ENCODE peak calls at places on chromosomes 5 and 9, in eight cellular contexts. T, C, F, K, X, W, L and N are unnamed samples.

GRCh38 chr5:180208038-180208434 is 975 bp downstream of the RASGEF1C start:
- DNase-seq in C (no peak), X (no peak), F (no peak), K (no peak), W (no peak), L (no peak), T (peak), N (no peak)

GRCh38 chr5:127707209-127707608 is 4.0 kb downstream of the CCDC192 start:
- DNase-seq in T (no peak), X (no peak), W (no peak), K (no peak), L (no peak), F (no peak), C (no peak), N (no peak)

GRCh38 chr9:33082135-33082534 is 5.7 kb upstream of the SMU1 start:
- DNase-seq in L (peak), T (no peak), K (no peak), X (no peak), W (no peak), C (no peak), F (no peak), N (no peak)

GRCh38 chr5:106380736-106381135 is 1290.0 kb downstream of the EFNA5 start:
- DNase-seq in W (peak), K (no peak), L (no peak), F (no peak), T (no peak), C (no peak), X (no peak), N (no peak)

GRCh38 chr5:177430972-177431316 is 4.5 kb downstream of the GRK6 start:
- DNase-seq in X (no peak), F (no peak), C (no peak), W (no peak), T (no peak), L (no peak), K (no peak), N (peak)

GRCh38 chr5:149618581-149619248 is 37.4 kb downstream of the ARHGEF37 start:
- DNase-seq in X (no peak), C (peak), F (no peak), T (peak), K (peak), W (peak), L (no peak), N (no peak)

GRCh38 chr9:135288054-135288453 is 191.5 kb upstream of the PPP1R26 start:
- DNase-seq in L (no peak), T (no peak), C (no peak), W (no peak), X (no peak), F (no peak), K (no peak), N (no peak)

GRCh38 chr5:38483788-38484398 is 72.6 kb downstream of the LIFR start:
- DNase-seq in X (no peak), F (no peak), L (no peak), T (peak), C (peak), K (no peak), W (no peak), N (no peak)

GRCh38 chr5:1033178-1033577 is 24.6 kb downstream of the NKD2 start:
- DNase-seq in L (no peak), K (no peak), T (no peak), X (no peak), C (no peak), W (no peak), F (no peak), N (no peak)

GRCh38 chr5:96881511-96882115 is 5.3 kb downstream of the ERAP2 start:
- DNase-seq in X (no peak), W (peak), L (no peak), K (no peak), T (no peak), C (no peak), F (no peak), N (no peak)

GRCh38 chr9:73152445-73152844 is 780 bp downstream of the ANXA1 start:
- DNase-seq in X (no peak), T (peak), F (no peak), K (no peak), W (peak), L (no peak), C (no peak), N (no peak)

GRCh38 chr5:55363861-55364260 is 56.1 kb downstream of the MTREX start:
- DNase-seq in X (no peak), K (no peak), L (no peak), F (no peak), T (no peak), W (peak), C (no peak), N (no peak)
- H3K27ac ChIP-seq in X (no peak), K (no peak), L (no peak), F (no peak), T (no peak), W (no peak), C (no peak), N (no peak)

DNA sequence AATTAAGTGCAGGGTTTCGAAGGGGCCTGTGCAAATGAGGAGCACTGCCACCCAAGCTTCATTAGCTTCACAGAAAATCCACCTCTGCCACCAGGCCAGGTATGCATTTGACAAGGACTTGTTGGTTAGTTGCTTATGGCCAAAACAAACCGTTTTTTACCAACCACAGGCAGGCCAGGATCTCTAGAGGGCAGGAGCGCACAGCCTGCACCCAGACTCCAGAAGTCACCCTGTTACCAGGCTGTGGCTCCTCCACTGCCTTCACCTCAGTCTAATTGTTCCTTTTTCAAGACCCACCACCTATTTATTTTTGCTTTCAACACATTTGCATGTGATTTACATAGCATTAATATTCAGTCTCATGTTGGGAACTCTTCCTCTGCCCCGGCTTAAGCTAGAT is 78.3 kb upstream of the HSPA9 start:
- DNase-seq in X (no peak), K (peak), C (peak), W (peak), F (no peak), L (no peak), T (peak), N (no peak)
- TF ChIP-seq CTCF in X (no peak), K (peak), C (peak), W (peak), F (no peak), L (no peak), T (peak), N (no peak)

GRCh38 chr5:35338169-35338476 is 107.8 kb upstream of the PRLR start:
- DNase-seq in C (no peak), W (no peak), L (no peak), F (no peak), X (no peak), K (no peak), T (peak), N (no peak)
- H3K27ac ChIP-seq in C (peak), W (no peak), L (no peak), F (peak), X (no peak), K (no peak), T (peak), N (no peak)

DNA sequence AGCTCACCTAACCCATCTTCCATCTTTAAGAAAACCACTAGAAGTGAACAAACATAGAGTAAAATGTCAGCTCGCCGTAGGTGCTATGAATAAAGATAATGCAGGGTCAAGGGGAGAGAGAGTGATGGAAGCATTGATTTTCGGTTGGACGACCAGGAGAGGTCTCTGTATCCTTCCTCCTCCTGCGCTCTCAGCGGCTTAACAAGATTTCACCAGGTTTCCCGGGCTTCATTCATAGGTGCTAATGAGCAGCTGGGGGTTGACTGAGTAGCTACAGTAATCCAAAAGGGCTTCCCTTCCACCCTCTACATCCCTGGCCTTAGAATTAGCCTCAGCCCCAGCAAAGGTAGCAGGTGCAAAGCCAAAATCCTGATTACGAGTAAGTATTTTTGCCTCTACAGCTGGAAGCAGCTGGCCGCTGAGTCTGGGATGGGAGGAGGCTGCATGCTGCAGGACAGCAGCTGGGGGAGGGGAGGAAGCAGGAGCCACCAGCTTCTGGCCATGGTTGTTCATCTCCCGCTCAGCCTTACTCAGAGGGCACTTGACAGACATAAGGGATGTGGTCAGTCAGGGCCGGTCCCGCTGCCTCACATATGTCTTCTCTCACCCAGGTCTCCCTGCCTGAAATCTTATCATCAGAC is 112.0 kb upstream of the IL12B start:
- DNase-seq in W (no peak), X (no peak), C (peak), L (no peak), F (no peak), K (no peak), T (peak), N (no peak)
- TF ChIP-seq CTCF in W (no peak), X (no peak), C (peak), L (no peak), F (no peak), K (no peak), T (no peak), N (no peak)